ENCODE peak calls at places on chromosomes 7 and 10, in seven cellular contexts. D is prostate gland, Z is neuronal stem cell, K is NCI-H146, J is lower lobe of right lung, N is brain microvascular endothelial cell, O is stromal cell of bone marrow. B is an unnamed sample.

GRCh38 chr7:7772385-7772784 is 54.0 kb upstream of the RPA3 start:
- DNase-seq in K (peak; percentile 55), O (no peak), Z (no peak), N (no peak), J (no peak), D (peak; percentile 26), B (no peak)

GRCh38 chr7:134870781-134871180 is 91.3 kb downstream of the CALD1 start:
- DNase-seq in N (no peak), D (no peak), J (no peak), Z (no peak), K (no peak), O (no peak), B (no peak)

GRCh38 chr10:6037975-6038624 is 24.1 kb downstream of the IL2RA start:
- DNase-seq in O (no peak), D (no peak), Z (no peak), N (no peak), K (no peak), J (no peak), B (no peak)

GRCh38 chr10:36499696-36500095 is 625.7 kb upstream of the ANKRD30A start:
- DNase-seq in D (no peak), O (no peak), N (no peak), Z (no peak), J (no peak), K (no peak), B (no peak)

GRCh38 chr7:37504791-37505190 is 56.1 kb upstream of the ELMO1 start:
- DNase-seq in Z (no peak), N (no peak), J (no peak), O (no peak), D (no peak), K (no peak), B (no peak)

GRCh38 chr7:68433462-68433861 is 1164.8 kb upstream of the AUTS2 start:
- DNase-seq in J (no peak), D (no peak), O (peak; percentile 69), K (no peak), N (no peak), Z (no peak), B (no peak)

GRCh38 chr7:104450861-104451260 is 122.5 kb downstream of the LHFPL3 start:
- DNase-seq in J (no peak), D (no peak), O (no peak), Z (no peak), K (no peak), N (no peak), B (no peak)

GRCh38 chr7:82740246-82740848 is 296.8 kb upstream of the CACNA2D1 start:
- DNase-seq in K (peak; percentile 72), O (peak; percentile 51), J (no peak), D (no peak), Z (peak; percentile 38), N (peak; percentile 69), B (no peak)

GRCh38 chr7:144787127-144787526 is 48.7 kb downstream of the TPK1 start:
- DNase-seq in N (no peak), O (no peak), D (no peak), K (no peak), J (no peak), Z (no peak), B (no peak)

GRCh38 chr10:9987197-9987596 is 1030.5 kb upstream of the CELF2 start:
- DNase-seq in O (no peak), J (no peak), D (no peak), K (no peak), Z (no peak), N (no peak), B (no peak)